ENCODE peak calls at places on chromosomes 6 and 20, in eight cellular contexts. One of them, this sample, is unnamed.

GRCh38 chr20:8721098-8721497 is 347.8 kb upstream of the PLCB4 start:
- DNase-seq in A549: peak; percentile 13
- DNase-seq in right atrium auricular region: peak; percentile 72
- DNase-seq in choroid plexus epithelial cell: peak; percentile 80
- DNase-seq in AG10803: peak; percentile 71
- DNase-seq in lower lobe of right lung: no peak
- DNase-seq in astrocyte of the cerebellum: peak; percentile 59
- DNase-seq in fibroblast of lung: peak; percentile 73
- DNase-seq in this sample: peak; percentile 45

GRCh38 chr6:165042912-165043311 is 266.5 kb downstream of the C6orf118 start:
- DNase-seq in AG10803: no peak
- DNase-seq in astrocyte of the cerebellum: no peak
- DNase-seq in choroid plexus epithelial cell: no peak
- DNase-seq in right atrium auricular region: no peak
- DNase-seq in lower lobe of right lung: no peak
- DNase-seq in fibroblast of lung: no peak
- DNase-seq in A549: no peak
- DNase-seq in this sample: no peak

GRCh38 chr6:26550250-26550993 is 12.3 kb downstream of the HMGN4 start:
- DNase-seq in right atrium auricular region: no peak
- DNase-seq in lower lobe of right lung: peak; percentile 77
- DNase-seq in A549: no peak
- DNase-seq in choroid plexus epithelial cell: peak; percentile 54
- DNase-seq in astrocyte of the cerebellum: no peak
- DNase-seq in fibroblast of lung: peak; percentile 45
- DNase-seq in AG10803: peak; percentile 40
- DNase-seq in this sample: peak; percentile 85

GRCh38 chr6:138727182-138727581 is 46.4 kb upstream of the CCDC28A start:
- DNase-seq in AG10803: peak; percentile 1
- DNase-seq in A549: no peak
- DNase-seq in right atrium auricular region: no peak
- DNase-seq in lower lobe of right lung: no peak
- DNase-seq in choroid plexus epithelial cell: peak; percentile 79
- DNase-seq in astrocyte of the cerebellum: no peak
- DNase-seq in fibroblast of lung: no peak
- DNase-seq in this sample: no peak

GRCh38 chr20:62368629-62369507 is 1.8 kb upstream of the LAMA5 start:
- DNase-seq in right atrium auricular region: no peak
- DNase-seq in fibroblast of lung: peak; percentile 66
- DNase-seq in A549: no peak
- DNase-seq in astrocyte of the cerebellum: no peak
- DNase-seq in choroid plexus epithelial cell: no peak
- DNase-seq in AG10803: no peak
- DNase-seq in lower lobe of right lung: no peak
- DNase-seq in this sample: peak; percentile 87

GRCh38 chr6:2081155-2082138 is 164.0 kb downstream of the GMDS start:
- DNase-seq in fibroblast of lung: no peak
- DNase-seq in A549: no peak
- DNase-seq in choroid plexus epithelial cell: no peak
- DNase-seq in AG10803: no peak
- DNase-seq in lower lobe of right lung: no peak
- DNase-seq in right atrium auricular region: no peak
- DNase-seq in astrocyte of the cerebellum: no peak
- DNase-seq in this sample: no peak

GRCh38 chr6:143733500-143733899 is 55.7 kb downstream of the PHACTR2 start:
- DNase-seq in right atrium auricular region: no peak
- DNase-seq in AG10803: no peak
- DNase-seq in choroid plexus epithelial cell: no peak
- DNase-seq in lower lobe of right lung: no peak
- DNase-seq in A549: no peak
- DNase-seq in fibroblast of lung: no peak
- DNase-seq in astrocyte of the cerebellum: no peak
- DNase-seq in this sample: no peak

GRCh38 chr6:118495639-118496296 is 52.3 kb upstream of the PLN start:
- DNase-seq in lower lobe of right lung: no peak
- DNase-seq in A549: no peak
- DNase-seq in astrocyte of the cerebellum: no peak
- DNase-seq in AG10803: peak; percentile 32
- DNase-seq in right atrium auricular region: no peak
- DNase-seq in choroid plexus epithelial cell: peak; percentile 50
- DNase-seq in fibroblast of lung: no peak
- DNase-seq in this sample: peak; percentile 27

GRCh38 chr6:88569959-88570358 is 393.5 kb downstream of the RNGTT start:
- DNase-seq in fibroblast of lung: no peak
- DNase-seq in A549: no peak
- DNase-seq in astrocyte of the cerebellum: no peak
- DNase-seq in AG10803: no peak
- DNase-seq in lower lobe of right lung: no peak
- DNase-seq in choroid plexus epithelial cell: no peak
- DNase-seq in right atrium auricular region: no peak
- DNase-seq in this sample: no peak

GRCh38 chr20:47843886-47844567 is 58.7 kb upstream of the SULF2 start:
- DNase-seq in choroid plexus epithelial cell: no peak
- DNase-seq in astrocyte of the cerebellum: no peak
- DNase-seq in fibroblast of lung: no peak
- DNase-seq in AG10803: no peak
- DNase-seq in lower lobe of right lung: no peak
- DNase-seq in right atrium auricular region: no peak
- DNase-seq in A549: no peak
- DNase-seq in this sample: no peak

GRCh38 chr6:135812085-135812526 is 39.4 kb upstream of the PDE7B start:
- DNase-seq in lower lobe of right lung: no peak
- DNase-seq in astrocyte of the cerebellum: no peak
- DNase-seq in AG10803: peak; percentile 31
- DNase-seq in choroid plexus epithelial cell: peak; percentile 40
- DNase-seq in fibroblast of lung: peak; percentile 57
- DNase-seq in right atrium auricular region: no peak
- DNase-seq in A549: peak; percentile 2
- DNase-seq in this sample: peak; percentile 15

GRCh38 chr6:85452441-85452881 is 2.6 kb downstream of the NT5E start:
- DNase-seq in fibroblast of lung: peak; percentile 98
- DNase-seq in AG10803: peak; percentile 86
- DNase-seq in A549: no peak
- DNase-seq in lower lobe of right lung: no peak
- DNase-seq in choroid plexus epithelial cell: peak; percentile 92
- DNase-seq in astrocyte of the cerebellum: peak; percentile 57
- DNase-seq in right atrium auricular region: no peak
- DNase-seq in this sample: peak; percentile 80

GRCh38 chr20:60649541-60649940 is 602.5 kb upstream of the CDH4 start:
- DNase-seq in right atrium auricular region: no peak
- DNase-seq in AG10803: no peak
- DNase-seq in fibroblast of lung: no peak
- DNase-seq in A549: no peak
- DNase-seq in choroid plexus epithelial cell: no peak
- DNase-seq in astrocyte of the cerebellum: no peak
- DNase-seq in lower lobe of right lung: no peak
- DNase-seq in this sample: no peak

GRCh38 chr20:24497851-24498250 is 28.4 kb downstream of the SYNDIG1 start:
- DNase-seq in astrocyte of the cerebellum: peak; percentile 83
- DNase-seq in right atrium auricular region: no peak
- DNase-seq in AG10803: no peak
- DNase-seq in fibroblast of lung: peak; percentile 20
- DNase-seq in lower lobe of right lung: no peak
- DNase-seq in choroid plexus epithelial cell: peak; percentile 93
- DNase-seq in A549: no peak
- DNase-seq in this sample: no peak

GRCh38 chr6:26415036-26415614 is 13.1 kb downstream of the BTN3A1 start:
- DNase-seq in A549: no peak
- DNase-seq in AG10803: no peak
- DNase-seq in lower lobe of right lung: no peak
- DNase-seq in astrocyte of the cerebellum: no peak
- DNase-seq in fibroblast of lung: no peak
- DNase-seq in right atrium auricular region: no peak
- DNase-seq in choroid plexus epithelial cell: no peak
- DNase-seq in this sample: no peak

GRCh38 chr6:146209942-146210341 is 181.1 kb downstream of the GRM1 start:
- DNase-seq in fibroblast of lung: no peak
- DNase-seq in astrocyte of the cerebellum: no peak
- DNase-seq in lower lobe of right lung: no peak
- DNase-seq in A549: no peak
- DNase-seq in choroid plexus epithelial cell: no peak
- DNase-seq in right atrium auricular region: no peak
- DNase-seq in AG10803: no peak
- DNase-seq in this sample: no peak

GRCh38 chr6:161024364-161024920 is 32.9 kb downstream of the MAP3K4 start:
- DNase-seq in choroid plexus epithelial cell: no peak
- DNase-seq in right atrium auricular region: no peak
- DNase-seq in lower lobe of right lung: no peak
- DNase-seq in fibroblast of lung: no peak
- DNase-seq in AG10803: no peak
- DNase-seq in astrocyte of the cerebellum: no peak
- DNase-seq in A549: no peak
- DNase-seq in this sample: no peak

GRCh38 chr6:36204068-36204753 is 7.7 kb downstream of the BRPF3 start:
- DNase-seq in A549: no peak
- DNase-seq in AG10803: no peak
- DNase-seq in lower lobe of right lung: no peak
- DNase-seq in astrocyte of the cerebellum: no peak
- DNase-seq in right atrium auricular region: no peak
- DNase-seq in fibroblast of lung: no peak
- DNase-seq in choroid plexus epithelial cell: no peak
- DNase-seq in this sample: no peak

GRCh38 chr20:46246527-46246926 is 61.8 kb downstream of the CDH22 start:
- DNase-seq in right atrium auricular region: no peak
- DNase-seq in lower lobe of right lung: no peak
- DNase-seq in choroid plexus epithelial cell: no peak
- DNase-seq in A549: no peak
- DNase-seq in fibroblast of lung: no peak
- DNase-seq in AG10803: no peak
- DNase-seq in astrocyte of the cerebellum: no peak
- DNase-seq in this sample: no peak

GRCh38 chr6:156718647-156719394 is 58.4 kb upstream of the ARID1B start:
- DNase-seq in astrocyte of the cerebellum: no peak
- DNase-seq in AG10803: peak; percentile 57
- DNase-seq in right atrium auricular region: peak; percentile 62
- DNase-seq in A549: peak; percentile 40
- DNase-seq in choroid plexus epithelial cell: peak; percentile 70
- DNase-seq in fibroblast of lung: no peak
- DNase-seq in lower lobe of right lung: no peak
- DNase-seq in this sample: peak; percentile 17

GRCh38 chr20:57650266-57650665 is 30.0 kb upstream of the ZBP1 start:
- DNase-seq in A549: peak; percentile 0
- DNase-seq in fibroblast of lung: no peak
- DNase-seq in AG10803: no peak
- DNase-seq in astrocyte of the cerebellum: no peak
- DNase-seq in choroid plexus epithelial cell: no peak
- DNase-seq in lower lobe of right lung: peak; percentile 11
- DNase-seq in right atrium auricular region: peak; percentile 32
- DNase-seq in this sample: no peak

GRCh38 chr6:148303616-148304015 is 39.0 kb upstream of the SASH1 start:
- DNase-seq in astrocyte of the cerebellum: no peak
- DNase-seq in choroid plexus epithelial cell: no peak
- DNase-seq in A549: no peak
- DNase-seq in right atrium auricular region: no peak
- DNase-seq in lower lobe of right lung: no peak
- DNase-seq in fibroblast of lung: no peak
- DNase-seq in AG10803: no peak
- DNase-seq in this sample: no peak

GRCh38 chr20:63498950-63499332 is at the start of gene EEF1A2:
- DNase-seq in right atrium auricular region: no peak
- DNase-seq in astrocyte of the cerebellum: no peak
- DNase-seq in AG10803: no peak
- DNase-seq in A549: peak; percentile 68
- DNase-seq in choroid plexus epithelial cell: no peak
- DNase-seq in fibroblast of lung: no peak
- DNase-seq in lower lobe of right lung: no peak
- DNase-seq in this sample: no peak

GRCh38 chr6:81747327-81747726 is 5.2 kb downstream of the TENT5A start:
- DNase-seq in AG10803: no peak
- DNase-seq in right atrium auricular region: no peak
- DNase-seq in choroid plexus epithelial cell: no peak
- DNase-seq in astrocyte of the cerebellum: no peak
- DNase-seq in lower lobe of right lung: no peak
- DNase-seq in A549: no peak
- DNase-seq in fibroblast of lung: no peak
- DNase-seq in this sample: no peak
- H3K4me3 ChIP-seq in AG10803: peak overlapping the region; percentile 3
- H3K4me3 ChIP-seq in right atrium auricular region: peak overlapping the region; percentile 12
- H3K4me3 ChIP-seq in choroid plexus epithelial cell: no peak overlapping the region
- H3K4me3 ChIP-seq in astrocyte of the cerebellum: no peak overlapping the region
- H3K4me3 ChIP-seq in lower lobe of right lung: no peak overlapping the region
- H3K4me3 ChIP-seq in A549: no peak overlapping the region
- H3K4me3 ChIP-seq in fibroblast of lung: no peak overlapping the region
- H3K4me3 ChIP-seq in this sample: peak overlapping the region; percentile 26

GRCh38 chr6:130313206-130313605 is 52.6 kb upstream of the TMEM200A start:
- DNase-seq in lower lobe of right lung: no peak
- DNase-seq in AG10803: no peak
- DNase-seq in right atrium auricular region: no peak
- DNase-seq in fibroblast of lung: no peak
- DNase-seq in A549: no peak
- DNase-seq in astrocyte of the cerebellum: no peak
- DNase-seq in choroid plexus epithelial cell: no peak
- DNase-seq in this sample: no peak
- TF ChIP-seq CTCF in lower lobe of right lung: no peak
- TF ChIP-seq CTCF in AG10803: peak; percentile 23
- TF ChIP-seq CTCF in right atrium auricular region: no peak
- TF ChIP-seq CTCF in fibroblast of lung: no peak
- TF ChIP-seq CTCF in A549: no peak
- TF ChIP-seq CTCF in astrocyte of the cerebellum: no peak
- TF ChIP-seq CTCF in choroid plexus epithelial cell: no peak
- TF ChIP-seq CTCF in this sample: no peak

GRCh38 chr6:93177451-93177850 is 241.9 kb downstream of the EPHA7 start:
- DNase-seq in lower lobe of right lung: no peak
- DNase-seq in fibroblast of lung: no peak
- DNase-seq in astrocyte of the cerebellum: no peak
- DNase-seq in AG10803: no peak
- DNase-seq in right atrium auricular region: no peak
- DNase-seq in A549: no peak
- DNase-seq in choroid plexus epithelial cell: peak; percentile 11
- DNase-seq in this sample: no peak
- H3K4me3 ChIP-seq in lower lobe of right lung: no peak overlapping the region
- H3K4me3 ChIP-seq in fibroblast of lung: no peak overlapping the region
- H3K4me3 ChIP-seq in astrocyte of the cerebellum: no peak overlapping the region
- H3K4me3 ChIP-seq in AG10803: no peak overlapping the region
- H3K4me3 ChIP-seq in right atrium auricular region: no peak overlapping the region
- H3K4me3 ChIP-seq in A549: no peak overlapping the region
- H3K4me3 ChIP-seq in choroid plexus epithelial cell: no peak overlapping the region
- H3K4me3 ChIP-seq in this sample: no peak overlapping the region

DNA sequence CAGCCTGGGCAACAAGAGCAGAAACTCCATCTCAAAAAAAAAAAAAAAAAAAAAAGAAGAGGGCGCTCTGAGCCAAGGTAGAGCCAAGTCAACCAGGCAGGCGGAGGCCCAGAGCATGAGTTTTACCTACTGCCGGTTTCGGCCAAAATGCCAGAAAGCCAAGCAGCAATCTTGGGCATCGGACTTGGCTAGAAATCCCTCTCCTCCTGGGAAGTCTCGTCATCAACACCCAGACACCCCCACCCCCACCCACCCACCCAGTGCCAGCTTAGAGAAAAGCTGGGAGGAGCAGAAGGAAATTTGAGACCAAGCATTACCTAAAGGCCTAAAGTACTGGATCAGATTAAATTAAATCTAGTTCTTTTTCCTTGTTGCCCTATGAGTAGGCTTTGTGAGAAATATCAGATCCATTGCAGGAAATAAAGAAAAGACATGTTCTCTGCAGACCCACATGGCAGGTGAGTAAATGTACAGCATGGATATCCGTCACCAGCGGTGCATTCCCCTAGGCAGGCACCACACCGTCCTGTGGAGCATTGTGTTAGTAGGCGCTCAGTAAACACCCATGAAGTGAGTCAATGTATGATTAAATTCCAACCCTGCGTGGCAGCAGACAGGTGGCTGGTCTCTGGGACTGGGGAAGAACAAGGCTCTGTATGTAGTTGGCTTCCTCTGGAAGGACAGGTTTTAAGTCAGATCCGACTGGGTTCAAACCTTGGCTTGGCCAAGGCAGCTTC is 21.0 kb downstream of the RIPOR3 start:
- DNase-seq in fibroblast of lung: no peak
- DNase-seq in astrocyte of the cerebellum: no peak
- DNase-seq in lower lobe of right lung: no peak
- DNase-seq in right atrium auricular region: no peak
- DNase-seq in AG10803: no peak
- DNase-seq in A549: peak; percentile 75
- DNase-seq in choroid plexus epithelial cell: no peak
- DNase-seq in this sample: no peak
- TF ChIP-seq CTCF in fibroblast of lung: no peak
- TF ChIP-seq CTCF in astrocyte of the cerebellum: no peak
- TF ChIP-seq CTCF in lower lobe of right lung: no peak
- TF ChIP-seq CTCF in right atrium auricular region: no peak
- TF ChIP-seq CTCF in AG10803: no peak
- TF ChIP-seq CTCF in A549: no peak
- TF ChIP-seq CTCF in choroid plexus epithelial cell: no peak
- TF ChIP-seq CTCF in this sample: no peak

This sample was measured in foreskin fibroblast.